ENCODE peak calls at places on chromosomes 4 and X, in nine cellular contexts. O, C, W, J, V, H, T, E and Q are unnamed samples.
A peak's percentile ranks its signal among the peaks of the same experiment; 100 is the strongest.

GRCh38 chr4:2412534-2412884 is 5.9 kb downstream of the ZFYVE28 start:
- DNase-seq in O (no peak), C (no peak), W (no peak), J (no peak), V (no peak), H (no peak), T (peak; percentile 71), E (no peak), Q (no peak)

GRCh38 chr4:26826721-26827120 is 33.9 kb upstream of the STIM2 start:
- DNase-seq in O (peak; percentile 68), C (no peak), W (peak; percentile 67), J (no peak), V (no peak), H (no peak), T (no peak), E (no peak), Q (no peak)

GRCh38 chrX:150869450-150869849 is 29.0 kb downstream of the CD99L2 start:
- DNase-seq in O (no peak), C (no peak), W (no peak), J (no peak), V (no peak), H (no peak), T (no peak), E (no peak), Q (no peak)

GRCh38 chr4:184282251-184282713 is 64.6 kb upstream of the ENPP6 start:
- DNase-seq in O (no peak), C (no peak), W (no peak), J (no peak), V (peak; percentile 59), H (peak; percentile 11), T (peak; percentile 6), E (peak; percentile 20), Q (no peak)

GRCh38 chr4:101346562-101347266 is 612 bp downstream of the PPP3CA start:
- DNase-seq in O (peak; percentile 82), C (peak; percentile 50), W (peak; percentile 77), J (no peak), V (peak; percentile 86), H (peak; percentile 22), T (peak; percentile 27), E (peak; percentile 70), Q (peak; percentile 36)

GRCh38 chr4:25128671-25129070 is 31.6 kb downstream of the SEPSECS start:
- DNase-seq in O (no peak), C (no peak), W (no peak), J (no peak), V (no peak), H (no peak), T (no peak), E (peak; percentile 25), Q (peak; percentile 64)

GRCh38 chrX:108309144-108309543 is 129.1 kb downstream of the COL4A6 start:
- DNase-seq in O (peak; percentile 75), C (no peak), W (no peak), J (no peak), V (no peak), H (peak; percentile 54), T (no peak), E (peak; percentile 65), Q (peak; percentile 46)

GRCh38 chr4:48064349-48064748 is 47.8 kb downstream of the NIPAL1 start:
- DNase-seq in O (no peak), C (no peak), W (no peak), J (no peak), V (no peak), H (no peak), T (no peak), E (no peak), Q (no peak)

GRCh38 chrX:13220916-13221315 is 98.9 kb downstream of the ATXN3L start:
- DNase-seq in O (peak; percentile 44), C (no peak), W (no peak), J (no peak), V (no peak), H (peak; percentile 67), T (no peak), E (no peak), Q (peak; percentile 19)

GRCh38 chrX:133849676-133850075 is 135.7 kb downstream of the GPC3 start:
- DNase-seq in O (no peak), C (no peak), W (no peak), J (no peak), V (no peak), H (no peak), T (no peak), E (peak; percentile 3), Q (peak; percentile 14)

GRCh38 chr4:182905038-182905437 is 12.1 kb downstream of the DCTD start:
- DNase-seq in O (peak; percentile 8), C (no peak), W (no peak), J (no peak), V (no peak), H (no peak), T (no peak), E (peak; percentile 37), Q (no peak)

GRCh38 chr4:48854982-48855381 is 24.1 kb downstream of the OCIAD1 start:
- DNase-seq in O (peak; percentile 26), C (no peak), W (no peak), J (no peak), V (no peak), H (no peak), T (no peak), E (no peak), Q (no peak)

GRCh38 chr4:109301691-109302365 is 630 bp downstream of the COL25A1 start:
- DNase-seq in O (no peak), C (no peak), W (no peak), J (no peak), V (peak; percentile 63), H (no peak), T (no peak), E (peak; percentile 17), Q (no peak)

GRCh38 chr4:147968641-147969040 is 236.8 kb downstream of the ARHGAP10 start:
- DNase-seq in O (no peak), C (no peak), W (no peak), J (no peak), V (no peak), H (no peak), T (no peak), E (no peak), Q (no peak)

GRCh38 chrX:28205905-28206304 is 224.7 kb upstream of the DCAF8L1 start:
- DNase-seq in O (no peak), C (no peak), W (no peak), J (no peak), V (no peak), H (no peak), T (no peak), E (peak; percentile 0), Q (no peak)